ENCODE peak calls at places on chromosomes 16 and 17, in nine cellular contexts. Q is body of pancreas; L is Panc1; G is effector memory CD4-positive, alpha-beta T cell; M is GM23338; P is ovary; Y is IMR-90; I is stomach; H is pancreas. A is an unnamed sample. For H3K36me3, the result is how much of the 10 kb centered on the place peaks cover.

GRCh38 chr16:49859139-49859947 is 3.4 kb upstream of the ZNF423 start:
- DNase-seq in P (peak), H (peak), L (no peak), G (no peak), M (peak), I (no peak), Y (no peak), Q (peak), A (peak)

GRCh38 chr17:38897671-38898290 is 27.6 kb upstream of the LASP1NB start:
- DNase-seq in Q (no peak), M (no peak), H (no peak), G (no peak), P (no peak), Y (no peak), L (no peak), I (no peak), A (no peak)

GRCh38 chr16:57115504-57116182 is 23.3 kb downstream of the CPNE2 start:
- DNase-seq in Q (no peak), Y (peak), I (no peak), H (no peak), P (peak), M (peak), L (no peak), G (no peak), A (no peak)

GRCh38 chr17:75075597-75076253 is 12.0 kb upstream of the SLC16A5 start:
- DNase-seq in Q (no peak), I (no peak), Y (no peak), P (no peak), G (no peak), L (no peak), H (no peak), M (no peak), A (no peak)

GRCh38 chr17:33385133-33385532 is 92.0 kb upstream of the ASIC2 start:
- DNase-seq in Q (no peak), Y (no peak), I (no peak), P (no peak), G (no peak), L (no peak), M (peak), H (no peak), A (peak)

GRCh38 chr16:22232277-22233049 is 26.4 kb downstream of the EEF2K start:
- DNase-seq in L (peak), I (peak), G (no peak), P (no peak), Y (peak), Q (peak), M (no peak), H (peak), A (no peak)

GRCh38 chr16:69311533-69312388 is 611 bp downstream of the VPS4A start:
- DNase-seq in M (peak), H (no peak), Q (peak), P (no peak), G (no peak), I (peak), Y (no peak), L (no peak), A (peak)

GRCh38 chr16:85393674-85394510 is 219.2 kb upstream of the GSE1 start:
- DNase-seq in M (peak), Y (peak), I (peak), G (peak), P (peak), L (no peak), H (peak), Q (peak), A (peak)

GRCh38 chr17:32319548-32319905 is 22.4 kb downstream of the C17orf75 start:
- DNase-seq in G (peak), L (peak), I (peak), Q (peak), H (peak), Y (peak), P (peak), M (peak), A (peak)

GRCh38 chr17:7767425-7768021 is 50.0 kb downstream of the DNAH2 start:
- DNase-seq in Y (peak), L (no peak), M (no peak), G (no peak), H (peak), I (no peak), Q (peak), P (no peak), A (peak)

GRCh38 chr17:17071531-17072360 is 29.5 kb downstream of the MPRIP start:
- DNase-seq in Y (no peak), H (peak), L (no peak), P (no peak), Q (no peak), M (no peak), I (no peak), G (no peak), A (no peak)

GRCh38 chr17:48270896-48271295 is 159.1 kb downstream of the SKAP1 start:
- DNase-seq in M (no peak), I (no peak), L (no peak), Y (no peak), P (no peak), G (no peak), H (no peak), Q (no peak), A (no peak)

GRCh38 chr16:9099131-9099625 is 7.7 kb downstream of the HAPSTR1 start:
- DNase-seq in P (no peak), Y (peak), M (no peak), H (no peak), I (peak), L (no peak), Q (no peak), G (no peak), A (peak)

GRCh38 chr17:6666077-6666521 is 14.5 kb downstream of the C17orf100 start:
- DNase-seq in G (no peak), H (peak), P (peak), I (peak), M (peak), L (no peak), Q (peak), Y (peak), A (peak)

GRCh38 chr17:77488531-77489238 is 347.9 kb downstream of the SEC14L1 start:
- DNase-seq in Y (peak), G (no peak), H (peak), M (no peak), Q (no peak), I (no peak), P (peak), L (no peak), A (no peak)

GRCh38 chr16:74297296-74297665 is 667 bp downstream of the PSMD7 start:
- DNase-seq in Y (peak), H (no peak), Q (no peak), I (no peak), G (no peak), P (no peak), M (peak), L (no peak), A (no peak)

GRCh38 chr17:13001991-13002615 is 15.7 kb downstream of the ELAC2 start:
- DNase-seq in H (no peak), G (no peak), I (no peak), L (no peak), M (no peak), Q (no peak), Y (peak), P (no peak), A (no peak)

GRCh38 chr17:68381076-68381900 is 76.0 kb downstream of the WIPI1 start:
- DNase-seq in P (no peak), Y (peak), M (no peak), I (peak), G (no peak), L (peak), Q (no peak), H (no peak), A (no peak)

GRCh38 chr17:66272699-66273390 is 29.6 kb upstream of the PRKCA start:
- DNase-seq in G (no peak), L (no peak), P (no peak), Y (peak), H (no peak), Q (no peak), M (no peak), I (no peak), A (no peak)

GRCh38 chr17:20073056-20073979 is 64.2 kb downstream of the SPECC1 start:
- DNase-seq in L (no peak), H (no peak), P (peak), Q (peak), Y (peak), I (peak), G (no peak), M (peak), A (no peak)

GRCh38 chr17:6473128-6473767 is 29.0 kb downstream of the PIMREG start:
- DNase-seq in Q (peak), M (peak), I (peak), G (peak), L (peak), P (peak), H (peak), Y (peak), A (peak)

GRCh38 chr17:48023408-48024148 is 14.0 kb downstream of the COPZ2 start:
- DNase-seq in Y (peak), G (peak), I (peak), L (peak), H (peak), M (peak), P (peak), Q (peak), A (peak)

GRCh38 chr17:27793168-27793905 is 7.0 kb downstream of the NOS2 start:
- DNase-seq in M (peak), H (peak), Q (no peak), I (no peak), L (no peak), G (no peak), Y (no peak), P (peak), A (peak)

GRCh38 chr16:9235837-9236236 is 144.4 kb downstream of the HAPSTR1 start:
- DNase-seq in L (no peak), Y (no peak), Q (no peak), H (no peak), I (no peak), M (no peak), G (no peak), P (no peak), A (no peak)

GRCh38 chr16:87712184-87712822 is 53.5 kb downstream of the KLHDC4 start:
- DNase-seq in H (no peak), G (no peak), I (no peak), Y (no peak), L (no peak), P (no peak), Q (no peak), M (no peak), A (no peak)

GRCh38 chr17:17890773-17891759 is 54.3 kb upstream of the SREBF1 start:
- DNase-seq in P (no peak), Y (peak), L (peak), H (no peak), I (peak), Q (peak), M (peak), G (no peak), A (peak)

GRCh38 chr16:49592507-49593422 is 219.2 kb downstream of the C16orf78 start:
- DNase-seq in Q (no peak), L (peak), Y (peak), H (no peak), G (no peak), P (no peak), I (peak), M (peak), A (peak)

GRCh38 chr17:50373705-50374104 is 676 bp downstream of the EME1 start:
- DNase-seq in G (no peak), Y (no peak), P (no peak), M (no peak), H (no peak), Q (no peak), I (no peak), L (no peak), A (no peak)

GRCh38 chr17:61498595-61498994 is 46.4 kb downstream of the TBX4 start:
- DNase-seq in I (no peak), M (no peak), H (no peak), L (no peak), P (no peak), Y (no peak), Q (no peak), G (no peak), A (no peak)

GRCh38 chr16:26983426-26983825 is 83.3 kb upstream of the C16orf82 start:
- DNase-seq in G (no peak), M (no peak), Q (no peak), L (no peak), Y (peak), I (no peak), H (no peak), P (no peak), A (no peak)

GRCh38 chr16:62036807-62037135 is 533 bp upstream of the CDH8 start:
- DNase-seq in M (peak), I (no peak), G (no peak), Y (no peak), L (no peak), H (no peak), Q (no peak), P (no peak), A (peak)

GRCh38 chr16:2040031-2040430 is 7.6 kb downstream of the NTHL1 start:
- DNase-seq in H (no peak), G (no peak), M (no peak), P (peak), L (no peak), Y (no peak), Q (no peak), I (no peak), A (no peak)

GRCh38 chr16:10408824-10409381 is 23.0 kb downstream of the ATF7IP2 start:
- DNase-seq in G (no peak), M (peak), P (no peak), L (no peak), Y (no peak), Q (no peak), I (no peak), H (no peak), A (no peak)

DNA sequence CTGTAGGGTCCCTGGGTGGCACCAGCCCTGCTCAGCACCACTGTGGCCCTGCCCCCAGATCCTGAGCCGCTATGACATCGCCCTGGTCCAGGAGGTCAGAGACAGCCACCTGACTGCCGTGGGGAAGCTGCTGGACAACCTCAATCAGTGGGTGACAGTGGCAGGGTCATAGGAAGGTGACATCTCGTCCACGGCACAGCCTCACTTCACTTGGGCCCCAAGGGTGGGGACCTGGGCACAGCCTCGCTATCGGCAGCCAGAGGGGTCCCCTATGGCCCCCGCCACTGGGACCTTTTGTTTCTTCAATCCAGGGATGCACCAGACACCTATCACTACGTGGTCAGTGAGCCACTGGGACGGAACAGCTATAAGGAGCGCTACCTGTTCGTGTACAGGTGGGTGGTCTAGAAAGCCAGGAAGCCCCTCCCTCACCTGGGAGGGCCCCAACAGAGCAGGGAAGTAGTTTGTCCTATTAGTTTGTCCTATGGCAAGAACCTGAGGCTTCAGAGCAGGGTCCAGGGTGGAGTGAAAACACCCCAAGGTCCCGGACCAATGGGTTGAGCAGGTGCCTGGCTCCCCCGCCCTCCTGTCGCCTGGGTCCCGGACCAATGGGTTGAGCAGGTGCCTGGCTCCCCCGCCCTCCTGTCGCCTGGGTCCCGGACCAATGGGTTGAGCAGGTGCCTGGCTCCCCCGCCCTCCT is 1.4 kb downstream of the DNASE1 start:
- DNase-seq in L (no peak), I (no peak), P (no peak), M (no peak), H (no peak), Y (no peak), G (no peak), Q (peak), A (peak)
- H3K36me3 ChIP-seq in L (under half), I (half or more), P (under half), M (under half), H (under half), Y (half or more), G (under half), Q (under half), A (half or more)

GRCh38 chr16:16057102-16057501 is 107.7 kb downstream of the ABCC1 start:
- DNase-seq in M (no peak), Q (no peak), I (no peak), Y (no peak), L (no peak), P (no peak), G (no peak), H (no peak), A (no peak)
- H3K36me3 ChIP-seq in M (under half), Q (under half), I (half or more), Y (half or more), L (under half), P (under half), G (under half), H (under half), A (under half)

DNA sequence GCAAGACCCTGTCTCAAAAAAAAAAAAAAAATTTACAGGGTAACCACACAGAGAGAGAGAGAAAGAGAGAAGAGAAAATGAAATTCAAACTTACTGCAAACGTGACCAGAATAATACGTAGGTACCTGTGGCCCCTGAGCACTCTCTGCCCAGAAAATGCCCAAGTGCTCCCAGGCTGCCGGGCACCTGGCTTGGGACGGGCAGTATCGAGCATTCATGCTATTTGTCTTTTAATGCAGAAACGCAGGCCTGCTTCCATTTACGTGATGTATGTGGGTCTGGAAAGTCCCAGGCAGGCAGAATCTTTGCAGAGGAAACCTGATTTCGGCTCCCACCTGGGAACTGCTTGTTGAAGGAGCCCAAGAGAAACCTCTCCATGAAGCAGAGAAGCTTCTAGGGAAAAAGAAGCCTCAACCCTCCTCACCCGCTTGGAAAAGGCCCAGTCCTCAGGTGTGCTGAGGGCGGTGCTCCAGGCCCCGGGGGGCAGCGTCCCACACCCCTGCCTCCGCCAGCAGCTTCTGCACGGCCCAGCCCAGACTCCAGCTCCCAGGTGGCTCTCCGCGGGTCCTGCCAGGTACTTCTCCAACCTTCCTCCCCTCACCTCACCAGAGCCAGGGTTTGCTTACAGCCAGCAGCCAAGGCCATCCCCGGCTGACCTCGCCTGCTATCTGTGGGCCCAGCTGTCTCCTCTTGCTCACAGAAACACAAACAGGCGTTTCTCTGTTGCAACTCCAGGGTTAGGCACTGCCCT is 14.0 kb downstream of the RPH3AL start:
- DNase-seq in Y (no peak), P (peak), G (no peak), H (peak), Q (peak), I (peak), L (no peak), M (no peak), A (no peak)
- H3K36me3 ChIP-seq in Y (under half), P (under half), G (under half), H (under half), Q (under half), I (under half), L (under half), M (under half), A (under half)

DNA sequence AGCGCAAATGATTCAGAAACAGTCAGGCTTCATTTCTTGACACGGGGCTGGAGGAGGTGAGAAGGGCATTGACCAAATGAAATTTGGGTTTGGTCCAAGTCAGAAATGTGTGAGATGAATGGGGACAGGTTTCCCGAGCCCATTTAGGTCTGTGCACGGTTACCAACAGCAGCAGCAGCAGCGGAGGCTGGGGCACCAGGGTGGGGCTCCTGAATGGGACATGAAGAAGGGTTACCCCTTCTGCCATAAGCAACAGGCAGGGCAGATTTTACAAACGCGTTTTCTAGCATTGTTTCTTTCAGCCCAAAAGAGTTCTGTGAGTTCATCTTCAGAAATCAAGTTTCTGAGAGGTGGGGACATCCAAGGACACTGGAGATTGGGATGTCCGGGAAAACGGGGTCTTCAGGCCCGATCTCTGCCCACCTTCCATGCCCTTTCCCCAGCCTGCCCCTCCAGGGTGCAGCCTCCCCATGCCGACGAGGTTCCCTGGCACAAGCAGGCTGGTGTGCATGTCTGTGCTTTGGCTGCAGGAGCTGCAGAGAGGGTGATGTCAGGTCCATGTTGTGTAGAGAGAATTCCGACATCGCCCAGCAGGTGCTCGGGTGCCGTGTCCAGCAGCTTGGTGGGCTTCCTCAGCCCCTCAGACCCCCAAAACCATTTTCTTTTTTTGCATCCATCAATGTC is 97.0 kb downstream of the METRNL start:
- DNase-seq in P (no peak), I (no peak), Q (no peak), G (no peak), H (no peak), L (no peak), Y (no peak), M (no peak), A (peak)
- H3K36me3 ChIP-seq in P (under half), I (under half), Q (under half), G (under half), H (under half), L (under half), Y (under half), M (under half), A (under half)

GRCh38 chr16:3138823-3139426 is 4.1 kb downstream of the ZNF213 start:
- DNase-seq in M (no peak), L (no peak), P (no peak), H (no peak), Q (no peak), I (no peak), G (no peak), Y (no peak), A (no peak)
- H3K36me3 ChIP-seq in M (under half), L (under half), P (under half), H (under half), Q (under half), I (half or more), G (under half), Y (under half), A (under half)